ENCODE peak calls at places on chromosomes 2 and 18, in ten cellular contexts. O is HepG2, Q is OCI-LY7, S is left ventricle myocardium inferior, W is GM10248, L is Panc1, G is spleen, J is hepatocyte, K is IMR-90, Y is D721Med. X is an unnamed sample.

GRCh38 chr18:73945130-73945792 is 202.4 kb downstream of the FBXO15 start:
- DNase-seq in W (no peak), K (peak), L (no peak), G (no peak), J (no peak), S (no peak), Q (no peak), Y (no peak), O (no peak), X (no peak)

GRCh38 chr2:31079665-31080064 is 58.6 kb downstream of the GALNT14 start:
- DNase-seq in G (no peak), S (no peak), K (no peak), Q (no peak), Y (no peak), L (no peak), J (no peak), O (peak), W (no peak), X (no peak)

GRCh38 chr2:99861376-99861760 is 281.0 kb downstream of the AFF3 start:
- DNase-seq in L (no peak), W (peak), G (no peak), K (peak), O (no peak), Q (peak), J (no peak), Y (no peak), S (no peak), X (no peak)

GRCh38 chr2:173963323-173963816 is 1.8 kb downstream of the SP3 start:
- DNase-seq in W (peak), Y (no peak), S (no peak), K (peak), Q (peak), J (peak), O (peak), G (no peak), L (no peak), X (no peak)

GRCh38 chr2:240685771-240686371 is 3.2 kb upstream of the AQP12B start:
- DNase-seq in L (no peak), K (no peak), G (no peak), J (peak), Y (peak), S (no peak), O (no peak), Q (no peak), W (peak), X (no peak)

GRCh38 chr2:97861177-97861576 is 134.6 kb downstream of the TMEM131 start:
- DNase-seq in O (no peak), W (no peak), K (no peak), L (no peak), J (no peak), Y (no peak), Q (no peak), G (no peak), S (no peak), X (no peak)

GRCh38 chr2:222707689-222708273 is 36.3 kb downstream of the MOGAT1 start:
- DNase-seq in Q (no peak), G (no peak), W (peak), J (peak), L (no peak), K (peak), O (peak), Y (no peak), S (no peak), X (no peak)

GRCh38 chr2:129233751-129234406 is 745.6 kb upstream of the RAB6C start:
- DNase-seq in K (no peak), Y (no peak), G (no peak), O (no peak), Q (no peak), W (peak), S (no peak), J (peak), L (no peak), X (no peak)

GRCh38 chr2:172072279-172072678 is 13.0 kb upstream of the DLX1 start:
- DNase-seq in Q (no peak), G (no peak), L (no peak), K (no peak), W (no peak), J (no peak), O (no peak), S (no peak), Y (no peak), X (no peak)

GRCh38 chr18:54119524-54120019 is 104.9 kb downstream of the MBD2 start:
- DNase-seq in L (peak), W (peak), K (peak), J (peak), Q (peak), O (peak), Y (no peak), G (no peak), S (no peak), X (no peak)

GRCh38 chr2:64698668-64699444 is 45.1 kb upstream of the SERTAD2 start:
- DNase-seq in L (no peak), S (no peak), O (peak), K (peak), Q (no peak), Y (no peak), W (peak), G (no peak), J (peak), X (no peak)

GRCh38 chr2:128746356-128746755 is 427.7 kb upstream of the HS6ST1 start:
- DNase-seq in J (peak), W (no peak), L (no peak), O (peak), S (no peak), G (no peak), Y (no peak), K (peak), Q (no peak), X (no peak)

GRCh38 chr18:77203071-77203470 is 46.6 kb upstream of the GALR1 start:
- DNase-seq in K (peak), L (no peak), Y (no peak), O (no peak), W (no peak), G (no peak), S (no peak), Q (no peak), J (peak), X (no peak)

GRCh38 chr18:75090336-75090735 is 118.6 kb downstream of the PTGR3 start:
- DNase-seq in Q (no peak), O (no peak), K (no peak), S (no peak), G (no peak), W (no peak), Y (no peak), L (no peak), J (no peak), X (no peak)

GRCh38 chr18:70280007-70280925 is 8.6 kb upstream of the SOCS6 start:
- DNase-seq in K (peak), Y (no peak), W (no peak), J (no peak), L (no peak), G (no peak), Q (no peak), O (no peak), S (no peak), X (no peak)

GRCh38 chr2:17643031-17643615 is 102.6 kb downstream of the VSNL1 start:
- DNase-seq in O (peak), W (no peak), S (no peak), L (peak), K (peak), Q (no peak), J (peak), G (no peak), Y (no peak), X (peak)

GRCh38 chr18:64330161-64330560 is 181.3 kb upstream of the LINC00305 start:
- DNase-seq in G (no peak), L (no peak), Y (no peak), Q (no peak), S (no peak), J (peak), W (peak), K (no peak), O (no peak), X (no peak)

GRCh38 chr2:73961823-73962615 is 22.7 kb upstream of the TET3 start:
- DNase-seq in W (no peak), S (no peak), Q (no peak), O (no peak), Y (no peak), G (no peak), L (no peak), K (no peak), J (no peak), X (no peak)
- TF ChIP-seq CTCF in W (no peak), S (no peak), Q (peak), O (no peak), Y (no peak), G (no peak), L (no peak), K (no peak), J (no peak), X (no peak)

GRCh38 chr2:231123362-231123898 is 1.4 kb downstream of the HTR2B start:
- DNase-seq in L (no peak), J (no peak), K (peak), Y (no peak), S (no peak), O (peak), W (no peak), Q (no peak), G (no peak), X (no peak)
- TF ChIP-seq CTCF in L (no peak), J (no peak), K (no peak), Y (no peak), S (no peak), O (no peak), W (no peak), Q (no peak), G (no peak), X (no peak)

DNA sequence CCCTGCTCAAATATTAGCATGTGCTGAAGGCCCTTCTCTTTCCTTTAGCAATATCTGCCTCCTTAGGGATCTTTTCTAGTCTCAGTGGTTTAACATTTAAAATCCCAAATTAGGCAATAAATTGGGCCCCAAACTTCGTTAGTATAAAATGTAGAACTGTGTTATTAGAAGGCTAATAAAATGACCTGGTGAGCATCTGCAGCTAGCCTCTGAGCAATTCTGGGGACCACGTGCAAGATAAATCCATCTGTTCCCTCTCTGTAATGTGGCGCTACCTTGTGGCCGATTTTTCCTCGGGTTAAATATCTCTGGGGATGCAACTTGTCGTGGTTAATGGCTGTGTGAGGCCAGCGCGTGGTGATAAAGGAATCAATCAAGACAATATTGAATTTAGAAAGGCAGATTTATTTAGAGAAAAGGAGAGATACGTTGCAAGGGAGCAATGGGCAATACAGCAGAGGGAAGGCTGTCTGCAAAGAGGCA is 18.7 kb upstream of the IL36G start:
- DNase-seq in L (no peak), O (peak), K (no peak), Y (no peak), W (no peak), Q (no peak), S (no peak), J (peak), G (no peak), X (no peak)
- TF ChIP-seq CTCF in L (peak), O (no peak), K (no peak), Y (peak), W (no peak), Q (peak), S (peak), J (no peak), G (no peak), X (no peak)

GRCh38 chr2:148888003-148888501 is 13.0 kb downstream of the KIF5C start:
- DNase-seq in G (peak), O (no peak), W (no peak), S (no peak), K (no peak), J (peak), Q (no peak), L (no peak), Y (no peak), X (no peak)
- TF ChIP-seq CTCF in G (no peak), O (no peak), W (no peak), S (no peak), K (no peak), J (peak), Q (no peak), L (no peak), Y (no peak), X (no peak)

GRCh38 chr2:191869178-191869577 is 22.3 kb upstream of the CAVIN2 start:
- DNase-seq in Q (no peak), K (peak), S (no peak), Y (no peak), J (peak), G (no peak), W (no peak), L (no peak), O (peak), X (no peak)

GRCh38 chr2:191867507-191867847 is 20.6 kb upstream of the CAVIN2 start:
- DNase-seq in W (no peak), J (no peak), O (no peak), G (no peak), Y (no peak), Q (no peak), S (no peak), L (no peak), K (no peak), X (no peak)

GRCh38 chr2:191869781-191870180 is 22.9 kb upstream of the CAVIN2 start:
- DNase-seq in W (no peak), Q (no peak), J (no peak), Y (no peak), L (no peak), K (no peak), S (no peak), O (no peak), G (no peak), X (no peak)

GRCh38 chr2:191866675-191867506 is 20.0 kb upstream of the CAVIN2 start:
- DNase-seq in Q (no peak), S (no peak), O (peak), Y (no peak), L (peak), J (peak), W (no peak), G (no peak), K (peak), X (no peak)

GRCh38 chr2:191870744-191871143 is 23.9 kb upstream of the CAVIN2 start:
- DNase-seq in W (no peak), O (no peak), Y (no peak), Q (no peak), K (no peak), G (no peak), S (no peak), J (no peak), L (no peak), X (no peak)
- TF ChIP-seq CTCF in W (no peak), O (no peak), Y (no peak), Q (peak), K (no peak), G (no peak), S (peak), J (no peak), L (peak), X (no peak)

DNA sequence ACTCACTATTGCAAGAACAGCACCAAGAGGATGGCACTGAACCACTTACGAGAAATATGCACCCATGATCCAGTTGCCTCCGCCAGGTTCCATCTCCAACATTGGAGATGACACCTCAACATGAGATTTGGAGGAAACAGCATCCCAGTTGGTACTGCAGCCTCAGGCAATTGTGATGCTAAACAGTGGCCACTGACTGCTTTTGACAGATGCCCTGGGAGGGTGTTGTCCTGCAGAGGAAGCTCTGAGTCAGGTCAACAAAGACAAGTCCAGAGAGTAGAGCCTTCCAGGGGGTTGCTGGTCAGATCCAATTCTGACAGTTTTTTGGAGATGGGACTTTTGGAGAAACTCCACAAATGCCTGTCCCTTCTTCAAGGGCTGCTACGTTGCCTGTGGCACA is 82.4 kb downstream of the SNTG2 start:
- DNase-seq in K (no peak), G (no peak), S (no peak), Q (no peak), Y (no peak), W (no peak), O (no peak), J (no peak), L (no peak), X (no peak)
- TF ChIP-seq CTCF in K (no peak), G (no peak), S (no peak), Q (no peak), Y (no peak), W (no peak), O (no peak), J (no peak), L (no peak), X (no peak)

GRCh38 chr2:27136751-27137150 is 2.3 kb upstream of the PREB start:
- DNase-seq in G (no peak), L (no peak), Y (no peak), O (no peak), W (no peak), J (no peak), K (no peak), Q (no peak), S (no peak), X (no peak)

GRCh38 chr2:27133195-27133875 is 1.1 kb downstream of the PREB start:
- DNase-seq in Q (no peak), K (no peak), O (no peak), J (no peak), Y (no peak), L (no peak), G (no peak), W (no peak), S (no peak), X (no peak)

GRCh38 chr2:27134781-27135470 is 490 bp upstream of the PREB start:
- DNase-seq in L (no peak), O (no peak), Y (no peak), Q (no peak), S (no peak), G (no peak), K (no peak), J (no peak), W (no peak), X (no peak)

GRCh38 chr2:27135471-27135955 is 1.1 kb upstream of the PREB start:
- DNase-seq in O (no peak), S (no peak), J (no peak), L (no peak), W (no peak), G (no peak), K (no peak), Q (no peak), Y (no peak), X (no peak)

GRCh38 chr2:27133905-27134780 is at the start of gene PREB:
- DNase-seq in S (peak), Y (peak), G (peak), L (peak), J (peak), O (peak), Q (peak), K (peak), W (peak), X (peak)
- TF ChIP-seq CTCF in S (no peak), Y (peak), G (no peak), L (no peak), J (peak), O (peak), Q (peak), K (peak), W (peak), X (no peak)

DNA sequence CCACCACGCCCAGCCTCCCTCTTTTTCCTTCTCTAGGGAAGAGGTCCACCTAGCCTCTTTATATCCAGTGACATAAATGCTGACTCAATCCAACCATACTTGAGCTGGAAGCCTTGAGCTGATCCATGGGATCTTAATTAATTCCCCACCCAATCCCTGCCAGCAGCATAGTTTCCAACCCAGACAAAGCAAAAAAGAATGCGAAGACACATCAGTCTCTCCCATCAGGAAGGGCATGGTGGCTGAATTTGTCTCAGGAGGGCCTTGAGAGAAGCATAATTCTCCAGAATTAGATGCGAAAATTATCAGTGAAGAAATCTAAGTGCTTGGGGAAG is 22.5 kb downstream of the CASP10 start:
- DNase-seq in Y (no peak), W (no peak), S (no peak), K (no peak), J (no peak), L (no peak), G (no peak), Q (no peak), O (no peak), X (no peak)
- TF ChIP-seq CTCF in Y (no peak), W (no peak), S (no peak), K (no peak), J (no peak), L (no peak), G (no peak), Q (no peak), O (no peak), X (no peak)

GRCh38 chr2:206561962-206562361 is 80.3 kb upstream of the FAM237A start:
- DNase-seq in W (no peak), K (peak), G (no peak), Q (no peak), L (no peak), Y (no peak), O (no peak), J (no peak), S (no peak), X (no peak)

GRCh38 chr2:206558492-206558891 is 83.8 kb upstream of the FAM237A start:
- DNase-seq in L (no peak), W (no peak), S (no peak), O (no peak), Y (no peak), J (no peak), K (peak), Q (no peak), G (no peak), X (no peak)

GRCh38 chr2:206562375-206562774 is 79.9 kb upstream of the FAM237A start:
- DNase-seq in W (no peak), O (no peak), S (no peak), L (no peak), Q (no peak), K (peak), Y (no peak), J (no peak), G (no peak), X (no peak)

GRCh38 chr2:206555721-206556120 is 86.6 kb upstream of the FAM237A start:
- DNase-seq in J (no peak), L (no peak), W (no peak), K (peak), O (no peak), Q (no peak), S (no peak), G (no peak), Y (no peak), X (no peak)

DNA sequence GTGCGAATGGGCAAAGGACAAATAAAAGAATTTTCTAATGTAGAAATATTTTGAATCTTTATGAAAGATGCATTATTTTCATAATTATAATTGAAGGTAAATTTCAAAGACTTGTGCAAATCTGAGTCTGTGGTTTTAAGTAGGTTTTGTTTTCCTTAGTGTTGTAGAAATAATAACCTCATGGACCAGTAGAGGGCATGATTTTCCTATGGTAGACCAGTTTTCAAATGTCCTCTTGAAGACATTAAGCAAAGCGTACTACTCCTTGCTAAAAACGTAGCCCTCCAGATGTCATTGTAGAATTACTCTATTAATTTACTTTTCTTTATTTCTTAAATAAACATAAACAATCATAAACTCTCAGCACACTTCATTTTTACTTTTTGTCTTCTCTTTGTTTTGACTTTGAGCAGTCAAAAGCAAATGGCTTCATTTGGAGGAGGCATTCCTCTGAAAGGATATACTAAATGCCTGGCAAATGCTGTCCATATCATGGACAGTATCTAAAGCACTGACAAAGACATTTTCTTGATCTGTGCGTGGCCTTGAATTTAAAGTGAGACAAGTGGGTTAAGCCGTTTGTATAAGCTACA is 85.8 kb upstream of the FAM237A start:
- DNase-seq in S (no peak), O (peak), G (no peak), L (peak), Q (peak), Y (no peak), W (peak), K (peak), J (peak), X (no peak)
- TF ChIP-seq CTCF in S (peak), O (peak), G (no peak), L (peak), Q (peak), Y (peak), W (peak), K (peak), J (peak), X (no peak)